ENCODE peak calls at places on chromosomes 4 and X, in four cellular contexts. G is Calu3, T is A549, Q is GM13977. L is an unnamed sample.

GRCh38 chr4:54687887-54688841 is 30.4 kb downstream of the KIT start:
- DNase-seq in G (no peak), Q (no peak), T (no peak), L (no peak)

GRCh38 chr4:78956979-78957378 is 17.7 kb upstream of the PAQR3 start:
- DNase-seq in T (no peak), G (no peak), Q (no peak), L (no peak)

GRCh38 chrX:103629295-103630170 is 758 bp downstream of the TCEAL1 start:
- DNase-seq in G (peak), T (peak), Q (peak), L (peak)

GRCh38 chr4:146359771-146360170 is 145.4 kb downstream of the REELD1 start:
- DNase-seq in T (no peak), G (no peak), Q (no peak), L (no peak)

GRCh38 chr4:147578057-147578476 is 39.1 kb upstream of the TMEM184C start:
- DNase-seq in G (peak), T (peak), Q (no peak), L (peak)

GRCh38 chr4:114019276-114019971 is 40.0 kb upstream of the ARSJ start:
- DNase-seq in T (no peak), Q (no peak), G (no peak), L (no peak)

GRCh38 chr4:113555868-113556267 is 205.7 kb downstream of the CAMK2D start:
- DNase-seq in G (no peak), Q (no peak), T (no peak), L (no peak)

GRCh38 chrX:149521438-149521837 is 16.3 kb upstream of the IDS start:
- DNase-seq in Q (no peak), G (no peak), T (no peak), L (no peak)

GRCh38 chr4:22268350-22269025 is 247.4 kb downstream of the ADGRA3 start:
- DNase-seq in T (no peak), G (no peak), Q (no peak), L (no peak)

GRCh38 chrX:133699023-133699728 is 283.9 kb upstream of the GPC4 start:
- DNase-seq in T (no peak), Q (no peak), G (no peak), L (no peak)

GRCh38 chr4:150972592-150972991 is 42.5 kb downstream of the LRBA start:
- DNase-seq in G (no peak), T (no peak), Q (no peak), L (peak)

GRCh38 chrX:121754301-121754700 is 706.9 kb downstream of the GLUD2 start:
- DNase-seq in Q (no peak), G (no peak), T (no peak), L (no peak)

GRCh38 chr4:73417973-73418372 is 13.9 kb downstream of the ALB start:
- DNase-seq in T (no peak), G (no peak), Q (no peak), L (peak)

GRCh38 chrX:153626025-153626633 is 20.9 kb upstream of the DUSP9 start:
- DNase-seq in Q (no peak), G (no peak), T (no peak), L (no peak)

GRCh38 chr4:26077840-26078239 is 163.8 kb downstream of the SMIM20 start:
- DNase-seq in G (no peak), T (no peak), Q (no peak), L (no peak)

GRCh38 chr4:4711902-4712301 is 147.6 kb upstream of the MSX1 start:
- DNase-seq in G (no peak), T (no peak), Q (no peak), L (no peak)

GRCh38 chr4:85029453-85029852 is 63.0 kb upstream of the WDFY3 start:
- DNase-seq in Q (no peak), T (no peak), G (no peak), L (no peak)

GRCh38 chr4:184255361-184255760 is 37.7 kb upstream of the ENPP6 start:
- DNase-seq in Q (no peak), G (no peak), T (no peak), L (no peak)

GRCh38 chrX:78592030-78592429 is 67.1 kb downstream of the RTL3 start:
- DNase-seq in T (no peak), G (no peak), Q (no peak), L (no peak)

GRCh38 chr4:61740950-61741638 is 541.0 kb downstream of the ADGRL3 start:
- DNase-seq in Q (no peak), T (no peak), G (no peak), L (no peak)